ENCODE peak calls at places on chromosome 2, in six cellular contexts. Z is PC-3, N is left ventricle myocardium inferior, I is right atrium auricular region, K is adrenal gland, R is IMR-90. V is an unnamed sample. For H3K27me3, the result is how much of the 10 kb centered on the place peaks cover.

GRCh38 chr2:127564429-127565260 is 29.2 kb downstream of the MYO7B start:
- DNase-seq in Z (no peak), N (no peak), I (peak), K (no peak), R (no peak), V (no peak)

GRCh38 chr2:99662761-99663341 is 173.0 kb upstream of the REV1 start:
- DNase-seq in Z (peak), N (no peak), I (no peak), K (no peak), R (peak), V (no peak)

GRCh38 chr2:70767699-70768584 is at the start of gene ADD2:
- DNase-seq in Z (peak), N (peak), I (no peak), K (no peak), R (peak), V (no peak)

GRCh38 chr2:14960686-14961324 is 328.3 kb downstream of the LRATD1 start:
- DNase-seq in Z (peak), N (no peak), I (no peak), K (no peak), R (no peak), V (no peak)

GRCh38 chr2:16900405-16901025 is 234.9 kb upstream of the CYRIA start:
- DNase-seq in Z (peak), N (no peak), I (no peak), K (peak), R (no peak), V (no peak)

GRCh38 chr2:66434679-66435548 is at the start of gene MEIS1:
- DNase-seq in Z (peak), N (peak), I (peak), K (peak), R (peak), V (peak)

GRCh38 chr2:10390369-10390801 is 57.7 kb downstream of the ODC1 start:
- DNase-seq in Z (peak), N (no peak), I (no peak), K (peak), R (peak), V (no peak)

GRCh38 chr2:119249855-119250775 is 26.5 kb downstream of the STEAP3 start:
- DNase-seq in Z (no peak), N (no peak), I (no peak), K (no peak), R (no peak), V (no peak)

GRCh38 chr2:12556762-12557161 is 160.0 kb upstream of the TRIB2 start:
- DNase-seq in Z (peak), N (no peak), I (no peak), K (no peak), R (peak), V (no peak)

GRCh38 chr2:85248741-85249524 is 78.9 kb downstream of the TGOLN2 start:
- DNase-seq in Z (peak), N (peak), I (no peak), K (no peak), R (peak), V (peak)

GRCh38 chr2:106614511-106615291 is 127.5 kb downstream of the CD8B2 start:
- DNase-seq in Z (no peak), N (no peak), I (no peak), K (no peak), R (no peak), V (no peak)
- H3K27me3 ChIP-seq in Z (under half), N (under half), I (under half), K (under half), R (under half), V (under half)

GRCh38 chr2:241991236-241991635 is 121.7 kb downstream of the RTP5 start:
- DNase-seq in Z (no peak), N (no peak), I (no peak), K (no peak), R (no peak), V (no peak)
- H3K27me3 ChIP-seq in Z (under half), N (under half), I (under half), K (under half), R (under half), V (under half)

DNA sequence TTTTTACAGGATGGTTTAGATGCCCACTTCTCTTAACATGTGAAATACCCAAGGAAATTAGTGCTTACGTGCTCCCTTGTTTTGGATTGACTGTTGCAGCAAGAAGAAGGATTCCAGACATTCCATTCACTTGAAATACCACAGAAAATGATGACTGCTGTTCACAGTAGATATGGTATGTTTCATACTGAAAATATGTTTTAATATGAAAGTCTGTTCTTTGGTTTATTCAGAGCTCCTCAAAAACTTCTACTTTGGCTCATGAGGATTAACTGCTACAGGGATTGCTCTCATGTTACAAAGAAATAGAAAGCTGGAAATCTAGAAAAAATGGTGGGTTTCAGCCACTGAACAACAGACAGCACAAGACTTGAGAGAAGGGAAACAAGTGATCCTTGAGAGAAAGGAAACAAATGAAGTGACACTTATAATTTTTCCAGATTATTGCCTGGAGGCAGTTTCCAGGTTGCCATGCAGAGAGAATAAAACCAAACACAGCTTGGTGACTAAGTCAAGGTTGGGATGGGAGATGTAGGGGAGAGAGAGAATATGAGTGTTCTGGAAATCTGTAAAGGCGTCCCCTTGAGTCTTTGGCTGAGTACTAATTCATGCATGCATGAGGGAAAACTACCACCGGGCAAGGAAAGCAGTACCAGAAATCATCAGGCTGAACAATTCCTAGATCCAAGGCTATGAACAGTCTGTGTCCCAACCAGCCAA is 348.1 kb downstream of the CLIP4 start:
- DNase-seq in Z (peak), N (no peak), I (no peak), K (no peak), R (peak), V (no peak)
- H3K27me3 ChIP-seq in Z (under half), N (under half), I (under half), K (under half), R (under half), V (under half)

DNA sequence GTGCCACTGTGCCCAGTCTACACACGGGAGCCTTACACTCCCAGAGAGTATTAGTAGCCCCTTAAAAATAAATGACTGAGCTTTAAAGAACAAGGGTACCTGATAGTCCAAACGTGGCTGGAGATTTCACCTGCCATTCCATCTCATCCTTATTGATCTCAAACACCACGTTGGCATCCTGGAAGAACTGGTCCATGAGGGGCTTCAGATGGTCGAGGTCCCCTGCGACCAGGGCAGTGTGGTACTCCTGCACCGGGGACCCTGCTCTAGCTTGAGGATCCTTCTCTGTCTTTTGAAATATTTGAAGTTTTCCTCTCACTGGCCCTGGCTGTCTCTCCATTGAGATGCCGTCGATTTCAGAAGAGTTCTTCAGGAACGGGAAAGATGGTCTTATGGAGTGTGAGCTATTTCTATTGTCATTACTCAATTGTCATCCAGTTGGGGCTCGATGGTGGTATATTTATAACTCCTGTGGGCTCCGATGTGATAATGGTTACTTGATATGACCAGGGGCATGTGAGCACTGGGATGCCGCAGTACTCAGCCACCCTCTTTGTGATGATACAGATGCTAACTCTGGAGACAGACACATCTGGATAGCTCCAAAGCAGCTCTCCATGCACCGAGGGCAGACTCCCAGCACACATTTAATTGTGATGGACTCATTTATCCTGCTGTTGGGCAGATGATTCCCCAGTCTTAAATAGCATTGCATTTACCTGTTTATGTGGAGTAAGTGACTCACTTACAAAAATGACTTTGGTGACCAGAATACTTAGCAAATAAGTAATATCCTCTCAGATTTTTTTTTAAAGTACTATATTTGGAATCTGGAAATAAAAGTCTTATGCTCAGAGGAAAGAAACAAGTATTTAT is 22.8 kb downstream of the ASB18 start:
- DNase-seq in Z (no peak), N (no peak), I (no peak), K (no peak), R (no peak), V (no peak)
- H3K27me3 ChIP-seq in Z (under half), N (half or more), I (under half), K (under half), R (under half), V (under half)

V was measured in upper lobe of left lung.